ENCODE peak calls at places on chromosomes 2 and 18, in four cellular contexts. M is stimulated activated CD8-positive, alpha-beta memory T cell treated with anti-CD3 and anti-CD28 coated beads, Interleukin-2, amount 100 ng/mL, for 48 hours; U is activated gamma-delta T cell treated with Interleukin-2 at 50 U/mL for 16 hours; W is T47D. S is an unnamed sample.

GRCh38 chr18:47987456-47987735 is 56.9 kb upstream of the SMAD2 start:
- DNase-seq in U (no peak), M (no peak), W (no peak), S (no peak)

GRCh38 chr2:240624950-240625621 is at the start of gene GPR35:
- DNase-seq in M (peak; percentile 73), U (peak; percentile 69), W (peak; percentile 15), S (peak; percentile 17)

GRCh38 chr2:85579266-85579935 is 2.0 kb downstream of the VAMP8 start:
- DNase-seq in U (no peak), M (no peak), W (no peak), S (no peak)

GRCh38 chr2:230694241-230694640 is 18.4 kb upstream of the CAB39 start:
- DNase-seq in M (no peak), W (no peak), U (no peak), S (no peak)

GRCh38 chr18:62435435-62436031 is 87.3 kb upstream of the ZCCHC2 start:
- DNase-seq in U (no peak), M (no peak), W (peak; percentile 36), S (no peak)

GRCh38 chr2:126787278-126787677 is 111.4 kb upstream of the TEX51 start:
- DNase-seq in U (no peak), M (no peak), W (no peak), S (no peak)

GRCh38 chr2:154826827-154827226 is 128.3 kb downstream of the KCNJ3 start:
- DNase-seq in M (no peak), U (no peak), W (no peak), S (no peak)

GRCh38 chr2:97741251-97741650 is 27.9 kb downstream of the ZAP70 start:
- DNase-seq in U (no peak), W (no peak), M (no peak), S (no peak)

GRCh38 chr2:45699032-45699658 is 47.7 kb downstream of the PRKCE start:
- DNase-seq in M (no peak), W (no peak), U (no peak), S (peak; percentile 16)

GRCh38 chr2:217065695-217066405 is 206.0 kb upstream of the TNP1 start:
- DNase-seq in U (no peak), M (no peak), W (peak; percentile 44), S (no peak)

GRCh38 chr2:163715199-163715598 is 20.6 kb downstream of the FIGN start:
- DNase-seq in U (no peak), M (no peak), W (no peak), S (no peak)

GRCh38 chr2:190338453-190338852 is 4.9 kb upstream of the INPP1 start:
- DNase-seq in M (no peak), W (no peak), U (no peak), S (no peak)

GRCh38 chr2:239380831-239381708 is 19.8 kb downstream of the HDAC4 start:
- DNase-seq in U (peak; percentile 51), M (no peak), W (no peak), S (no peak)

GRCh38 chr18:11874676-11875075 is 23.5 kb downstream of the CHMP1B start:
- DNase-seq in U (no peak), M (no peak), W (no peak), S (no peak)